ENCODE peak calls at places on chromosomes 12 and 14, in eight cellular contexts. Q, P, M, X, W, E, A and I are unnamed samples.

GRCh38 chr14:59507063-59507751 is 22.9 kb downstream of the JKAMP start:
- DNase-seq in E (peak; percentile 62), Q (peak; percentile 22), M (no peak), A (peak; percentile 61), X (peak; percentile 58), W (peak; percentile 63), P (peak; percentile 16), I (peak; percentile 76)

GRCh38 chr14:104442611-104443390 is 136.8 kb upstream of the C14orf180 start:
- DNase-seq in Q (no peak), P (no peak), M (no peak), E (no peak), X (no peak), A (no peak), W (no peak), I (no peak)

GRCh38 chr12:98446716-98447115 is 68.7 kb upstream of the TMPO start:
- DNase-seq in P (no peak), A (no peak), X (no peak), E (peak; percentile 13), Q (no peak), W (peak; percentile 27), M (no peak), I (no peak)

GRCh38 chr12:52258335-52258901 is 16.0 kb upstream of the KRT86 start:
- DNase-seq in W (no peak), M (no peak), P (peak; percentile 14), A (no peak), X (no peak), Q (no peak), E (no peak), I (no peak)

GRCh38 chr14:24695265-24696241 is 61.6 kb upstream of the GZMB start:
- DNase-seq in P (peak; percentile 63), W (no peak), E (peak; percentile 92), M (peak; percentile 74), Q (no peak), X (no peak), A (no peak), I (no peak)

GRCh38 chr14:77543240-77543551 is 44.6 kb upstream of the ISM2 start:
- DNase-seq in W (no peak), Q (no peak), M (no peak), P (no peak), X (no peak), E (no peak), A (no peak), I (no peak)

GRCh38 chr12:101696477-101697196 is 803 bp upstream of the CHPT1 start:
- DNase-seq in Q (no peak), P (no peak), E (peak; percentile 78), A (no peak), M (peak; percentile 96), X (no peak), W (no peak), I (no peak)

GRCh38 chr12:110165540-110166159 is 41.5 kb downstream of the IFT81 start:
- DNase-seq in Q (no peak), M (no peak), P (no peak), W (no peak), X (no peak), E (no peak), A (no peak), I (no peak)

GRCh38 chr12:96571101-96571862 is 81.9 kb downstream of the CFAP54 start:
- DNase-seq in W (no peak), P (no peak), A (no peak), X (no peak), Q (no peak), E (no peak), M (no peak), I (no peak)

GRCh38 chr14:23667134-23667533 is 31.0 kb downstream of the DHRS2 start:
- DNase-seq in P (no peak), W (no peak), E (no peak), A (no peak), M (no peak), Q (no peak), X (no peak), I (no peak)

GRCh38 chr14:59190372-59190771 is 1.9 kb downstream of the DAAM1 start:
- DNase-seq in X (peak; percentile 45), W (peak; percentile 29), P (no peak), A (no peak), M (no peak), E (peak; percentile 45), Q (no peak), I (no peak)